ENCODE peak calls at places on chromosomes 4 and X, in ten cellular contexts. H is astrocyte of the cerebellum; E is activated CD8-positive, alpha-beta memory T cell treated with anti-CD3 and anti-CD28 coated beads for 1 hour; Z is tibial artery; Q is iris pigment epithelial cell; O is NCI-H1092; F is H9; K is foreskin fibroblast; I is CD8-positive, alpha-beta memory T cell; G is Peyer's patch. Y is an unnamed sample.
A peak's percentile ranks its signal among the peaks of the same experiment; 100 is the strongest.

GRCh38 chrX:137747231-137747630 is 181.3 kb downstream of the ZIC3 start:
- DNase-seq in H (no peak), E (no peak), Z (no peak), Q (no peak), O (no peak), F (peak; percentile 62), K (no peak), I (no peak), G (no peak), Y (no peak)

GRCh38 chrX:41045960-41046567 is 39.2 kb upstream of the USP9X start:
- DNase-seq in H (no peak), E (no peak), Z (no peak), Q (peak; percentile 49), O (no peak), F (peak; percentile 43), K (peak; percentile 32), I (no peak), G (no peak), Y (no peak)

GRCh38 chrX:31499120-31499519 is 427.3 kb upstream of the FTHL17 start:
- DNase-seq in H (no peak), E (no peak), Z (no peak), Q (peak; percentile 76), O (no peak), F (no peak), K (peak; percentile 37), I (no peak), G (no peak), Y (no peak)

GRCh38 chr4:122047706-122048425 is 96.0 kb upstream of the TRPC3 start:
- DNase-seq in H (no peak), E (no peak), Z (no peak), Q (no peak), O (no peak), F (no peak), K (no peak), I (no peak), G (no peak), Y (no peak)

GRCh38 chr4:156638925-156639605 is 332.5 kb downstream of the PDGFC start:
- DNase-seq in H (peak; percentile 70), E (no peak), Z (no peak), Q (peak; percentile 77), O (no peak), F (no peak), K (peak; percentile 60), I (no peak), G (no peak), Y (no peak)

GRCh38 chr4:182448281-182449151 is 205.3 kb downstream of the TENM3 start:
- DNase-seq in H (peak; percentile 88), E (no peak), Z (peak; percentile 83), Q (peak; percentile 94), O (peak; percentile 92), F (peak; percentile 95), K (peak; percentile 95), I (no peak), G (peak; percentile 77), Y (peak; percentile 2)

GRCh38 chr4:164304861-164305260 is 449.1 kb upstream of the SMIM31 start:
- DNase-seq in H (no peak), E (no peak), Z (no peak), Q (peak; percentile 6), O (no peak), F (no peak), K (no peak), I (no peak), G (no peak), Y (no peak)

GRCh38 chr4:15398732-15399131 is 29.1 kb upstream of the C1QTNF7 start:
- DNase-seq in H (no peak), E (no peak), Z (no peak), Q (no peak), O (no peak), F (no peak), K (peak; percentile 17), I (no peak), G (no peak), Y (no peak)

GRCh38 chrX:12877386-12877785 is 10.5 kb downstream of the TLR7 start:
- DNase-seq in H (no peak), E (no peak), Z (no peak), Q (no peak), O (no peak), F (no peak), K (no peak), I (no peak), G (no peak), Y (no peak)

GRCh38 chrX:48472851-48473717 is 2.9 kb upstream of the FTSJ1 start:
- DNase-seq in H (no peak), E (no peak), Z (no peak), Q (no peak), O (no peak), F (no peak), K (peak; percentile 50), I (no peak), G (no peak), Y (no peak)

GRCh38 chr4:26763649-26764048 is 97.0 kb upstream of the STIM2 start:
- DNase-seq in H (no peak), E (no peak), Z (no peak), Q (no peak), O (no peak), F (no peak), K (no peak), I (no peak), G (no peak), Y (no peak)

GRCh38 chr4:25113915-25114904 is 46.0 kb downstream of the SEPSECS start:
- DNase-seq in H (no peak), E (no peak), Z (no peak), Q (peak; percentile 74), O (no peak), F (no peak), K (peak; percentile 81), I (no peak), G (no peak), Y (no peak)

GRCh38 chr4:151152033-151152432 is 52.6 kb downstream of the RPS3A start:
- DNase-seq in H (no peak), E (no peak), Z (no peak), Q (no peak), O (no peak), F (no peak), K (no peak), I (no peak), G (no peak), Y (no peak)

GRCh38 chr4:151990201-151990600 is 229.4 kb upstream of the GATB start:
- DNase-seq in H (peak; percentile 59), E (no peak), Z (no peak), Q (peak; percentile 7), O (no peak), F (no peak), K (peak; percentile 48), I (no peak), G (no peak), Y (no peak)

GRCh38 chr4:154569028-154569427 is 6.2 kb downstream of the FGB start:
- DNase-seq in H (no peak), E (no peak), Z (no peak), Q (peak; percentile 73), O (no peak), F (no peak), K (peak; percentile 26), I (no peak), G (no peak), Y (no peak)

GRCh38 chrX:151725338-151725614 is 9.3 kb upstream of the CNGA2 start:
- DNase-seq in H (no peak), E (no peak), Z (no peak), Q (no peak), O (no peak), F (no peak), K (no peak), I (no peak), G (no peak), Y (no peak)

GRCh38 chrX:10325606-10326005 is 168.8 kb downstream of the CLCN4 start:
- DNase-seq in H (no peak), E (no peak), Z (no peak), Q (peak; percentile 71), O (no peak), F (no peak), K (peak; percentile 41), I (no peak), G (no peak), Y (no peak)

GRCh38 chrX:133786382-133786781 is 199.0 kb downstream of the GPC3 start:
- DNase-seq in H (no peak), E (no peak), Z (no peak), Q (no peak), O (no peak), F (no peak), K (no peak), I (no peak), G (no peak), Y (no peak)

GRCh38 chrX:70196961-70197805 is 19.9 kb downstream of the DGAT2L6 start:
- DNase-seq in H (no peak), E (peak; percentile 26), Z (peak; percentile 45), Q (peak; percentile 55), O (peak; percentile 49), F (peak; percentile 51), K (peak; percentile 53), I (peak; percentile 43), G (no peak), Y (peak; percentile 42)

GRCh38 chrX:103817502-103817901 is 14.6 kb downstream of the RAB9B start:
- DNase-seq in H (peak; percentile 23), E (no peak), Z (no peak), Q (peak; percentile 28), O (peak; percentile 51), F (no peak), K (peak; percentile 60), I (peak; percentile 1), G (no peak), Y (no peak)

GRCh38 chr4:165906272-165906671 is 33.2 kb downstream of the TLL1 start:
- DNase-seq in H (no peak), E (no peak), Z (no peak), Q (no peak), O (no peak), F (no peak), K (no peak), I (no peak), G (no peak), Y (no peak)

GRCh38 chr4:150145950-150146340 is 67.7 kb downstream of the DCLK2 start:
- DNase-seq in H (no peak), E (no peak), Z (no peak), Q (no peak), O (no peak), F (no peak), K (no peak), I (no peak), G (no peak), Y (no peak)

GRCh38 chr4:89203902-89204301 is 92.6 kb downstream of the TIGD2 start:
- DNase-seq in H (no peak), E (no peak), Z (no peak), Q (no peak), O (no peak), F (no peak), K (no peak), I (no peak), G (no peak), Y (no peak)

GRCh38 chr4:98260047-98260578 is 1.1 kb upstream of the RAP1GDS1 start:
- DNase-seq in H (no peak), E (no peak), Z (peak; percentile 33), Q (peak; percentile 32), O (peak; percentile 39), F (peak; percentile 62), K (peak; percentile 55), I (no peak), G (peak; percentile 82), Y (peak; percentile 49)

GRCh38 chr4:73998040-73999011 is at the start of gene CXCL5:
- DNase-seq in H (no peak), E (no peak), Z (no peak), Q (peak; percentile 74), O (no peak), F (peak; percentile 85), K (peak; percentile 77), I (no peak), G (peak; percentile 51), Y (no peak)

GRCh38 chrX:48492293-48492910 is 16.4 kb upstream of the PORCN start:
- DNase-seq in H (no peak), E (no peak), Z (no peak), Q (peak; percentile 44), O (no peak), F (no peak), K (peak; percentile 77), I (no peak), G (no peak), Y (no peak)

GRCh38 chrX:56728321-56728720 is 722 bp upstream of the NBDY start:
- DNase-seq in H (no peak), E (no peak), Z (no peak), Q (peak; percentile 16), O (no peak), F (no peak), K (peak; percentile 20), I (no peak), G (no peak), Y (no peak)

GRCh38 chr4:98706935-98707334 is 48.5 kb upstream of the TSPAN5 start:
- DNase-seq in H (no peak), E (no peak), Z (no peak), Q (no peak), O (no peak), F (no peak), K (no peak), I (no peak), G (no peak), Y (no peak)

Y was measured in stimulated activated naive B cell treated with anti-CD40 and anti-IgM and Interleukin-4, amounts not matched to agents 10 μg/mL and 1 μg/mL and 100 μg/mL, for 72 hours.